ENCODE peak calls at places on chromosome 14, in eight cellular contexts. W is fibroblast of villous mesenchyme, M is T follicular helper cell, G is HepG2, S is NCI-H1105 treated with DMSO at 0.1 percent for 48 hours, Q is foreskin fibroblast, C is adrenal gland, F is activated B cell treated with CpG ODN at 0.5 μM for 24 hours. B is an unnamed sample.

GRCh38 chr14:23578560-23579310 is at the start of gene JPH4:
- DNase-seq in W (no peak), M (no peak), G (no peak), S (peak), Q (no peak), C (peak), F (no peak), B (no peak)

GRCh38 chr14:24329736-24330135 is 5.1 kb downstream of the ADCY4 start:
- DNase-seq in W (no peak), M (no peak), G (no peak), S (no peak), Q (no peak), C (peak), F (no peak), B (peak)

GRCh38 chr14:31057035-31057434 is 30.9 kb upstream of the STRN3 start:
- DNase-seq in W (no peak), M (no peak), G (no peak), S (no peak), Q (peak), C (no peak), F (no peak), B (no peak)

GRCh38 chr14:96888593-96888992 is 91.4 kb downstream of the VRK1 start:
- DNase-seq in W (no peak), M (no peak), G (no peak), S (no peak), Q (no peak), C (no peak), F (no peak), B (no peak)

GRCh38 chr14:22379727-22380126 is 209.3 kb downstream of the DAD1 start:
- DNase-seq in W (no peak), M (no peak), G (no peak), S (no peak), Q (no peak), C (no peak), F (no peak), B (no peak)

GRCh38 chr14:38662781-38663180 is 406.9 kb upstream of the CLEC14A start:
- DNase-seq in W (peak), M (no peak), G (no peak), S (peak), Q (no peak), C (no peak), F (no peak), B (no peak)

GRCh38 chr14:54211562-54212308 is 185.1 kb upstream of the CDKN3 start:
- DNase-seq in W (peak), M (no peak), G (no peak), S (no peak), Q (peak), C (no peak), F (no peak), B (no peak)

GRCh38 chr14:104247336-104248202 is 109.2 kb downstream of the KIF26A start:
- DNase-seq in W (no peak), M (no peak), G (no peak), S (no peak), Q (no peak), C (no peak), F (peak), B (no peak)

GRCh38 chr14:74867673-74868072 is 8.3 kb downstream of the PROX2 start:
- DNase-seq in W (peak), M (no peak), G (no peak), S (no peak), Q (peak), C (no peak), F (no peak), B (no peak)

GRCh38 chr14:49732896-49733295 is 35.1 kb upstream of the KLHDC2 start:
- DNase-seq in W (no peak), M (no peak), G (no peak), S (no peak), Q (no peak), C (no peak), F (no peak), B (no peak)

GRCh38 chr14:68779761-68780323 is 13.0 kb downstream of the ZFP36L1 start:
- DNase-seq in W (peak), M (no peak), G (peak), S (no peak), Q (peak), C (peak), F (no peak), B (peak)

GRCh38 chr14:75978249-75978731 is 3.5 kb downstream of the TGFB3 start:
- DNase-seq in W (peak), M (peak), G (no peak), S (no peak), Q (peak), C (no peak), F (no peak), B (no peak)

GRCh38 chr14:56202256-56202655 is 84.0 kb downstream of the PELI2 start:
- DNase-seq in W (no peak), M (no peak), G (no peak), S (no peak), Q (no peak), C (no peak), F (no peak), B (no peak)

GRCh38 chr14:85577542-85578140 is 47.7 kb downstream of the FLRT2 start:
- DNase-seq in W (no peak), M (no peak), G (no peak), S (no peak), Q (no peak), C (no peak), F (no peak), B (no peak)

GRCh38 chr14:56002316-56002715 is 115.9 kb upstream of the PELI2 start:
- DNase-seq in W (no peak), M (no peak), G (no peak), S (no peak), Q (peak), C (no peak), F (no peak), B (no peak)

GRCh38 chr14:27688823-27689444 is 1077.7 kb upstream of the FOXG1 start:
- DNase-seq in W (no peak), M (no peak), G (no peak), S (no peak), Q (no peak), C (no peak), F (no peak), B (no peak)

GRCh38 chr14:71555654-71556559 is 376.3 kb upstream of the RGS6 start:
- DNase-seq in W (peak), M (peak), G (peak), S (no peak), Q (peak), C (no peak), F (no peak), B (no peak)

GRCh38 chr14:99971929-99972747 is 93.1 kb upstream of the EVL start:
- DNase-seq in W (no peak), M (no peak), G (no peak), S (peak), Q (peak), C (peak), F (no peak), B (no peak)

GRCh38 chr14:24387014-24387355 is 11.8 kb upstream of the NYNRIN start:
- DNase-seq in W (no peak), M (no peak), G (no peak), S (no peak), Q (no peak), C (peak), F (no peak), B (no peak)

B was measured in testis.